ENCODE peak calls at places on chromosomes 4 and X, in eight cellular contexts. Y is AG10803, G is astrocyte of the spinal cord, V is esophagus squamous epithelium, Z is endothelial cell, L is left ventricle myocardium inferior, Q is HCT116, H is A549. W is an unnamed sample.

GRCh38 chr4:1797298-1797860 is 4.3 kb downstream of the FGFR3 start:
- DNase-seq in Q (no peak), G (no peak), H (no peak), Z (no peak), L (no peak), V (no peak), Y (no peak), W (no peak)

GRCh38 chr4:3184725-3185124 is 64.2 kb upstream of the MSANTD1 start:
- DNase-seq in G (no peak), Q (no peak), Z (no peak), L (no peak), H (no peak), Y (no peak), V (no peak), W (no peak)

GRCh38 chr4:70715097-70715496 is 6.7 kb upstream of the RUFY3 start:
- DNase-seq in G (no peak), V (no peak), Z (no peak), Q (no peak), H (no peak), Y (peak; percentile 37), L (no peak), W (peak; percentile 30)

GRCh38 chr4:67327245-67327860 is 217.9 kb downstream of the CENPC start:
- DNase-seq in Q (peak; percentile 32), Y (peak; percentile 44), H (peak; percentile 41), G (peak; percentile 61), V (no peak), L (no peak), Z (peak; percentile 70), W (peak; percentile 64)

GRCh38 chrX:17964871-17965270 is 103.8 kb upstream of the RAI2 start:
- DNase-seq in Y (no peak), L (no peak), V (no peak), H (no peak), Z (no peak), Q (no peak), G (no peak), W (no peak)

GRCh38 chrX:22486326-22486725 is 213.6 kb downstream of the CBLL2 start:
- DNase-seq in G (no peak), Q (no peak), Y (no peak), Z (no peak), H (no peak), V (no peak), L (no peak), W (no peak)

GRCh38 chr4:84955168-84955567 is 11.3 kb downstream of the WDFY3 start:
- DNase-seq in Q (no peak), V (no peak), H (no peak), G (no peak), Y (no peak), Z (no peak), L (no peak), W (no peak)

GRCh38 chr4:8765631-8766590 is 105.7 kb downstream of the HMX1 start:
- DNase-seq in Q (no peak), H (no peak), V (no peak), Z (no peak), Y (no peak), L (peak; percentile 8), G (no peak), W (no peak)

GRCh38 chr4:103099691-103100392 is at the start of gene BDH2:
- DNase-seq in Q (peak; percentile 79), V (no peak), G (peak; percentile 96), L (no peak), Z (peak; percentile 32), H (peak; percentile 75), Y (peak; percentile 96), W (peak; percentile 49)
- TF ChIP-seq CTCF in Q (peak; percentile 72), V (peak; percentile 90), G (peak; percentile 60), L (peak; percentile 86), Z (peak; percentile 83), H (peak; percentile 61), Y (peak; percentile 75), W (peak; percentile 77)

GRCh38 chr4:146640021-146640425 is 1.3 kb downstream of the POU4F2 start:
- DNase-seq in Z (no peak), Y (no peak), L (no peak), V (no peak), H (no peak), Q (no peak), G (no peak), W (no peak)
- TF ChIP-seq CTCF in Z (no peak), Y (no peak), L (no peak), V (no peak), H (no peak), Q (no peak), G (no peak), W (no peak)

GRCh38 chrX:100615015-100615414 is 21.6 kb downstream of the TSPAN6 start:
- DNase-seq in L (no peak), V (no peak), H (peak; percentile 13), G (peak; percentile 61), Y (peak; percentile 72), Q (peak; percentile 22), Z (peak; percentile 11), W (no peak)

GRCh38 chrX:100611951-100612350 is 24.7 kb downstream of the TSPAN6 start:
- DNase-seq in Y (no peak), L (no peak), G (no peak), Q (no peak), V (no peak), H (no peak), Z (no peak), W (no peak)

GRCh38 chrX:100606753-100607152 is 22.0 kb downstream of the TNMD start:
- DNase-seq in V (no peak), H (no peak), Y (no peak), Q (no peak), G (no peak), L (no peak), Z (no peak), W (no peak)

DNA sequence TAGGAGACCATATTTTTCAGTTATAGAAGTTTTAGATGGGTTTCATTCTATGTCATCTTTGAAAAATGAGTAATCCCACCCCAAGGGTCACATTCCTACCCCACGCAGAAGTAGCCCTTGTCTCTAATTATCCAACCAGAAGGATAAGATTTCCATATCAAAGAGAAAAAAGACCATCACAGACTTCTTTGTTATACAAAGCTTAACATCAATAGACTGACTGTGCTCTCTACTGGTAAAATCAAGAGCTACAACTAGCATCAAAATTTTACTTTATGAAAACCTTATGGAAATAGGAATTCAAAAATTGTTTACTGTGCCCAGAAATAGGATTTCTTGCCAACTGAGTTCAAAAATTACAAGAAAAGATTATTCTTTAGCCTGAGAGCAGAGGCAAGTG is 24.9 kb downstream of the TNMD start:
- DNase-seq in V (no peak), G (no peak), L (no peak), Q (no peak), H (no peak), Y (no peak), Z (no peak), W (no peak)
- TF ChIP-seq CTCF in V (no peak), G (no peak), L (peak; percentile 21), Q (no peak), H (peak; percentile 7), Y (no peak), Z (no peak), W (no peak)

DNA sequence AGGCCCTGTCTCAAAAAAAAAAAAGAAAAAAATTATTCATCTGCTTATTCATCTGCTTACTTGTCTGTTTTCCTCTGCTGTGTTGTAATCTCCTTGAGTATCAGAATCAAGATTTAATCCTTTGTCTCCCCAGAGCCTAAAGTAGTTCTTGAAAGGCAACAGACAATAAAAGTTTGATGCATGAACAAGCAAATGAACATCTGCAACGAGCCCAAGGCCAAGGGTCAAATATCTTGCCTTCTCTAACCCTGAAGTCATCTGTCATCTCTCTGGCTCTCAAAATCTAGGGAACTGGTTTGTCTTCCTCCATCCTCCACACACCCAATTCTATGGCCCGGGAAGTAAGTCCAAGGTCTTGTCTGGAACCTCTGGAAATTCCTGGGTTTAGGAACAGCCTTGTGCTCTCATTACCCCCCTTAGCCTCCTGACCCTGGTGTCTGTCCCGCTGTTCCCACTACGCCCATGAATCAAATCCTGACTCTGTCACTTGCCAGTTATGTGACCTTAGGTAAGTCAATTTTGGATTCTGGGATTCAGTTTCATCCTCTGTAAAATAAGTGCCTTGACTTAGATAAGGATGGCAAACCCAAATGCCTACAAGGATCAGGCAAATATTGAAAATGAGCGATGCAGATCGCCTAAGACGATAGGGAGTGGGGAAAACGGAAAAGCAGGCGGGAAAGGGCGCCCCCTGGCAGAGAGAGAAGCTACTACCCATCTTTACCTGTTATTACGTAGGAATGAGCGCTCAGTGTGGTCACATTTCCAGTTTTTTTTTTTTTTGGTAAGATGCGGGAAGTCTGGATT is 102.7 kb upstream of the DHX15 start:
- DNase-seq in Z (no peak), G (no peak), H (peak; percentile 14), Y (peak; percentile 8), V (no peak), L (peak; percentile 35), Q (peak; percentile 36), W (peak; percentile 50)
- TF ChIP-seq CTCF in Z (peak; percentile 82), G (peak; percentile 54), H (peak; percentile 49), Y (peak; percentile 32), V (peak; percentile 54), L (peak; percentile 65), Q (peak; percentile 83), W (peak; percentile 71)

DNA sequence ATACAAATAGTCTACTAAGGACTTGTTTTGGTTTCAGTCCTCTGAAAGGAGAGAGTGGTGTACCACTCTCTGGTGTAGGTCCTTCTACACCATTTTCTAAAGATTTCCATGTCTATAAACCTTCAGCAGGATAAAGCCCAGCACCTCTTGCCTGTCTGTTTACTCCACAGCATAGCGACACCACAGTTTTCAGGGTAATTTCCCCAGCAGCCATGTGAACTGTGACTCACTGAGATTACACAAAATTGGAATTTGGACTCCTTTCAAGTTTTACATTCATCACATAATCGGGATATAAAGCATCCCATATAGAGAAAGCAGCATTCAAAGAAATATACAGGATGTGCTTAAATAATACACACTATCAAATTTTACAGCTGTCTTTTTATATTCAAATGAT is 229.6 kb downstream of the PRDM5 start:
- DNase-seq in G (peak; percentile 87), H (peak; percentile 6), Y (peak; percentile 83), Q (peak; percentile 29), V (no peak), Z (no peak), L (no peak), W (no peak)
- TF ChIP-seq CTCF in G (no peak), H (no peak), Y (no peak), Q (no peak), V (no peak), Z (no peak), L (no peak), W (no peak)

GRCh38 chrX:68090266-68090665 is 343.0 kb downstream of the OPHN1 start:
- DNase-seq in Z (no peak), L (no peak), Y (peak; percentile 8), H (no peak), V (no peak), Q (no peak), G (no peak), W (no peak)
- TF ChIP-seq CTCF in Z (no peak), L (peak; percentile 26), Y (peak; percentile 46), H (no peak), V (no peak), Q (no peak), G (no peak), W (no peak)

GRCh38 chrX:41005445-41005992 is 79.7 kb upstream of the USP9X start:
- DNase-seq in L (no peak), Y (no peak), Q (no peak), V (no peak), G (no peak), H (no peak), Z (no peak), W (no peak)

GRCh38 chrX:41014776-41015175 is 70.5 kb upstream of the USP9X start:
- DNase-seq in Z (no peak), H (no peak), Y (peak; percentile 16), Q (peak; percentile 51), V (no peak), G (no peak), L (no peak), W (peak; percentile 24)

GRCh38 chrX:41009816-41010187 is 75.4 kb upstream of the USP9X start:
- DNase-seq in Y (no peak), H (no peak), G (no peak), L (no peak), V (no peak), Q (no peak), Z (no peak), W (no peak)

GRCh38 chrX:41010188-41010846 is 74.9 kb upstream of the USP9X start:
- DNase-seq in G (peak; percentile 86), Z (peak; percentile 38), Y (peak; percentile 87), H (peak; percentile 47), V (peak; percentile 10), Q (no peak), L (peak; percentile 73), W (peak; percentile 72)
- TF ChIP-seq CTCF in G (peak; percentile 18), Z (no peak), Y (no peak), H (no peak), V (no peak), Q (no peak), L (peak; percentile 46), W (no peak)

W was measured in activated CD8-positive, alpha-beta T cell treated with anti-CD3 and anti-CD28 coated beads for 36 hours.